ENCODE peak calls at places on chromosomes 3 and 15, in eight cellular contexts. X, O, L, G, M, H, T and P are unnamed samples.

GRCh38 chr3:124817079-124817478 is 70.1 kb downstream of the ITGB5 start:
- DNase-seq in H (no peak), M (no peak), X (no peak), L (no peak), G (no peak), O (no peak), T (no peak), P (no peak)

GRCh38 chr3:166531730-166532129 is 694.5 kb upstream of the BCHE start:
- DNase-seq in H (no peak), O (no peak), L (no peak), M (no peak), T (no peak), X (no peak), G (no peak), P (no peak)

GRCh38 chr15:35393403-35393802 is 152.6 kb downstream of the DPH6 start:
- DNase-seq in L (no peak), O (no peak), X (no peak), H (no peak), G (no peak), T (no peak), M (no peak), P (peak; percentile 46)

GRCh38 chr3:66989860-66990696 is 8.0 kb upstream of the KBTBD8 start:
- DNase-seq in L (no peak), H (no peak), O (no peak), M (no peak), X (peak; percentile 21), T (no peak), G (no peak), P (no peak)

GRCh38 chr15:47750740-47751262 is 33.5 kb downstream of the SEMA6D start:
- DNase-seq in G (no peak), M (no peak), H (no peak), O (no peak), T (no peak), X (no peak), L (no peak), P (no peak)

GRCh38 chr3:124773351-124774304 is 43.4 kb downstream of the UMPS start:
- DNase-seq in G (no peak), H (no peak), O (no peak), L (no peak), T (no peak), M (no peak), X (no peak), P (no peak)

GRCh38 chr15:96735621-96736020 is 405.1 kb downstream of the NR2F2 start:
- DNase-seq in T (no peak), M (no peak), O (no peak), L (no peak), G (no peak), X (no peak), H (no peak), P (no peak)

GRCh38 chr3:74601793-74602192 is 12.7 kb downstream of the CNTN3 start:
- DNase-seq in G (no peak), X (no peak), H (no peak), O (no peak), L (no peak), M (no peak), T (no peak), P (no peak)

GRCh38 chr3:19065027-19065426 is 83.3 kb upstream of the KCNH8 start:
- DNase-seq in M (no peak), O (no peak), H (no peak), L (no peak), T (no peak), X (no peak), G (no peak), P (no peak)

GRCh38 chr15:65761210-65761926 is 30.7 kb downstream of the DENND4A start:
- DNase-seq in L (no peak), T (no peak), G (no peak), H (no peak), M (no peak), O (no peak), X (no peak), P (no peak)

GRCh38 chr3:42855547-42856380 is 19.9 kb downstream of the CYP8B1 start:
- DNase-seq in H (no peak), G (no peak), T (no peak), X (no peak), M (no peak), O (no peak), L (no peak), P (no peak)

GRCh38 chr3:33848624-33849347 is 50.4 kb downstream of the PDCD6IP start:
- DNase-seq in X (no peak), L (no peak), T (no peak), H (no peak), M (no peak), G (no peak), O (no peak), P (no peak)

GRCh38 chr15:27449041-27449440 is 478.1 kb downstream of the GABRG3 start:
- DNase-seq in L (no peak), X (peak; percentile 3), M (no peak), H (no peak), T (no peak), O (no peak), G (no peak), P (peak; percentile 17)

GRCh38 chr3:70832035-70832795 is 519.8 kb upstream of the MDFIC2 start:
- DNase-seq in L (no peak), M (no peak), G (no peak), T (no peak), O (peak; percentile 86), H (no peak), X (peak; percentile 98), P (peak; percentile 98)

GRCh38 chr3:165466856-165467255 is 270.7 kb upstream of the SLITRK3 start:
- DNase-seq in T (no peak), X (peak; percentile 67), H (no peak), O (peak; percentile 68), M (no peak), G (no peak), L (no peak), P (peak; percentile 13)

GRCh38 chr3:106957021-106957420 is 420.2 kb upstream of the CCDC54 start:
- DNase-seq in T (no peak), H (no peak), L (no peak), O (peak; percentile 89), M (no peak), X (peak; percentile 34), G (no peak), P (no peak)

GRCh38 chr3:71846189-71846588 is 61.2 kb upstream of the PROK2 start:
- DNase-seq in X (no peak), L (peak; percentile 29), G (no peak), O (peak; percentile 1), H (no peak), M (no peak), T (no peak), P (no peak)

GRCh38 chr3:71851878-71852277 is 66.9 kb upstream of the PROK2 start:
- DNase-seq in H (no peak), G (no peak), X (no peak), O (no peak), L (no peak), T (no peak), M (no peak), P (no peak)

GRCh38 chr3:71849674-71850073 is 64.7 kb upstream of the PROK2 start:
- DNase-seq in T (no peak), M (no peak), H (no peak), G (no peak), L (no peak), X (no peak), O (no peak), P (no peak)

GRCh38 chr3:71850654-71851053 is 65.7 kb upstream of the PROK2 start:
- DNase-seq in G (no peak), M (no peak), H (no peak), O (no peak), T (no peak), X (no peak), L (peak; percentile 4), P (no peak)

DNA sequence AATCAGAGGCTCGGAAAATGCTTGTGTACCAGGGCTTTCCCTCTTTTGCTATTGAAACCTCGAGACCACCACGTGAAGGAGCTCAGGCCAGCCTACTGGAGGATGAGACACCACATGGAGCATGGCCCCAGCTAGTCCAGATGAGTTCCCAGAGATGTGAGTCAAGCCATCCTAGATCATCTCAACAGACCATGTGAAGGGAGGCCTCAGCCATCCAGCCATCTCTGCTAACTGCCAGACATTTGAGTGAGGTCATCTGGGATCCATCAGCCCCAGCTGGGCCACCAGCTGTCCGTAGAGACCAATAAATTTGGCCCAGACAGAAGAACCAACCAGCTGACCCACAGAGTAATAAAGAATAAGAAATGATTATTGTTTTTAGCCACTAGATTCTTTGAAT is 62.8 kb upstream of the PROK2 start:
- DNase-seq in O (no peak), G (no peak), X (no peak), T (no peak), L (peak; percentile 72), M (no peak), H (no peak), P (no peak)
- H3K4me3 ChIP-seq in O (no peak overlapping the region), G (no peak overlapping the region), X (no peak overlapping the region), T (no peak overlapping the region), L (no peak overlapping the region), M (no peak overlapping the region), H (no peak overlapping the region), P (no peak overlapping the region)

DNA sequence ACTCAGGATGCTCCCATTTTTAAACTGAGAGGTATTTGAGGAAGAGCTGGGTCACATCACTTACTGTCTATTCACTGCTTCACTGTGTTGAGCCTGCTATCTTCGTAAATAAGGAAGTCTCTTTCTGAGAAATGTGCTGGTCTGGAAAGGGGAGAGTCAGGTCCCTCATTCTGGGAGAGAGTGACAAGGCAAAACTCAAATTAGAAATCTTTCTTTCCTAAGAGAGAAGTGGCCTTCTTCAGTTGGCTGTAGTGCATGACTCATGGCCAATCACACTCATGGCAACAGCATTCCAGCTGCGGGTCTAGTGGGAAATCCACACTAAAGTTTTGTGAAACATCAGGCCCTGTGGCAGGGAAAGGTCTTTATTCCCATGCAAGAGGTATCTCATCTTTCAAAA is 11.5 kb upstream of the TIMP4 start:
- DNase-seq in T (no peak), H (no peak), M (no peak), L (no peak), O (peak; percentile 77), X (peak; percentile 38), G (no peak), P (peak; percentile 45)
- H3K4me3 ChIP-seq in T (no peak overlapping the region), H (no peak overlapping the region), M (no peak overlapping the region), L (no peak overlapping the region), O (no peak overlapping the region), X (no peak overlapping the region), G (no peak overlapping the region), P (no peak overlapping the region)

DNA sequence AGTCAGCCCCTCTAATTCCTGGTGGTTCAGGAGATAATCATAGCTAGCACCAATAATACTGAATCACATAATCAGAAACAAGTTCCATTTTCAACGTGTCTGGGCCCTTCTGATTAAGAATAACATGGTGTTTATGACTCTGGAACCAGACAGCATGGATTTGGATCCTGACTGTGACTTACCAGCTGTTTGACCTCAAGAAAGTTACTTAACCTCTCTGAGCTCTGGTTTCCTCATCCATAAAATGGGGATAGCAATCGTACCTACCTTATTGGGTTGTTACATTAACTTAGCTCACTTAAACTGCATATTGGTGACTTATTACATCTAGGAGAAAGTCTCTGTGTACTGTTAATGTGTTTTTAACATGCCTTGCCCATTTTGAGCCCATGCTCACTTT is 10.7 kb upstream of the TMEM40 start:
- DNase-seq in M (no peak), T (no peak), X (no peak), G (no peak), O (no peak), L (no peak), H (no peak), P (no peak)
- H3K4me3 ChIP-seq in M (no peak overlapping the region), T (no peak overlapping the region), X (no peak overlapping the region), G (no peak overlapping the region), O (no peak overlapping the region), L (no peak overlapping the region), H (no peak overlapping the region), P (no peak overlapping the region)

DNA sequence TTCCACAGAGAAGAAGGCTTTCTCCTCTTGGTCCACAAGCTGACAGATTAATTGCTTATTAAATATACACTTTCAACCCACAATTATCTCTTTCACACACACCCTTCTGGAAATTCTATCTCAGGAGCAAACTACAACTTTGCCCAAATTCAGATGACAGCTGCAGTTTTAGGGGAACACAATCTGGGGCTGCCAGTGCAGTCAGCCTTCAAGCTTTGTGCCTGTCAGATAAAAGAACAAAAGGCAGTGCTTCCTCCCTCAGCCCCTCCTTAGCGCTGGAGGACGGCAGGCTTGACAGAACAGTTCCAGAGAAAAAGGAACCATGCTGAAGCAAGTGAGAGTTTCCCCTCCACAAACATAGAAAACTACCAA is 99.6 kb downstream of the TMCC1 start:
- DNase-seq in X (no peak), T (peak; percentile 65), O (no peak), L (no peak), G (no peak), H (no peak), M (no peak), P (no peak)
- H3K4me3 ChIP-seq in X (no peak overlapping the region), T (no peak overlapping the region), O (no peak overlapping the region), L (peak overlapping the region; percentile 22), G (no peak overlapping the region), H (peak overlapping the region; percentile 45), M (no peak overlapping the region), P (no peak overlapping the region)